ENCODE peak calls at places on chromosome 20, in seven cellular contexts. D, H, G, V, O, N and I are unnamed samples.
A peak's percentile ranks its signal among the peaks of the same experiment; 100 is the strongest.

GRCh38 chr20:32483351-32484220 is 101.5 kb downstream of the NOL4L start:
- DNase-seq in N (no peak), D (peak; percentile 71), V (peak; percentile 65), H (peak; percentile 69), O (peak; percentile 93), G (peak; percentile 78), I (peak; percentile 77)

GRCh38 chr20:49610701-49611538 is 43.0 kb upstream of the PTGIS start:
- DNase-seq in H (peak; percentile 79), D (peak; percentile 54), N (no peak), O (peak; percentile 72), V (no peak), G (peak; percentile 68), I (no peak)

GRCh38 chr20:5524886-5525285 is 208.1 kb upstream of the PROKR2 start:
- DNase-seq in N (no peak), V (no peak), D (no peak), H (no peak), G (no peak), O (no peak), I (no peak)

GRCh38 chr20:62196286-62196685 is 13.5 kb downstream of the MTG2 start:
- DNase-seq in V (no peak), G (no peak), D (no peak), N (no peak), H (no peak), O (no peak), I (no peak)

GRCh38 chr20:38840053-38840893 is 34.8 kb downstream of the PPP1R16B start:
- DNase-seq in V (no peak), H (peak; percentile 42), N (no peak), G (no peak), O (no peak), D (no peak), I (peak; percentile 2)

GRCh38 chr20:61692476-61692875 is 373.2 kb downstream of the TAF4 start:
- DNase-seq in D (no peak), V (no peak), O (no peak), H (no peak), N (no peak), G (no peak), I (no peak)

GRCh38 chr20:36461600-36462439 is 79.5 kb upstream of the MYL9 start:
- DNase-seq in D (peak; percentile 34), G (peak; percentile 53), N (no peak), V (peak; percentile 47), O (peak; percentile 59), H (peak; percentile 23), I (no peak)

GRCh38 chr20:59525500-59526241 is 78.7 kb upstream of the PHACTR3 start:
- DNase-seq in H (no peak), V (peak; percentile 26), N (no peak), D (peak; percentile 19), G (peak; percentile 10), O (peak; percentile 63), I (no peak)

GRCh38 chr20:62819494-62820174 is 2.8 kb downstream of the COL9A3 start:
- DNase-seq in G (no peak), N (no peak), D (no peak), O (peak; percentile 29), V (peak; percentile 69), H (no peak), I (no peak)

GRCh38 chr20:8353512-8353911 is 221.4 kb downstream of the PLCB1 start:
- DNase-seq in O (no peak), N (no peak), G (no peak), V (no peak), D (no peak), H (no peak), I (no peak)

GRCh38 chr20:34876161-34877001 is at the start of gene ACSS2:
- DNase-seq in V (peak; percentile 99), H (peak; percentile 91), N (peak; percentile 87), G (peak; percentile 99), O (peak; percentile 95), D (peak; percentile 99), I (peak; percentile 95)